ENCODE peak calls at places on chromosomes 13 and 19, in eight cellular contexts. One of them, this sample, is unnamed.
A peak's percentile ranks its signal among the peaks of the same experiment; 100 is the strongest.

GRCh38 chr13:74206061-74206561 is 71.9 kb upstream of the KLF12 start:
- DNase-seq in NCI-H1105: no peak
- DNase-seq in stimulated activated CD8-positive, alpha-beta memory T cell treated with anti-CD3 and anti-CD28 coated beads, Interleukin-12 subunit alpha, Interleukin-12 subunit beta, amount 100 ng/mL, for 4 hours: no peak
- DNase-seq in AG20443: peak; percentile 60
- DNase-seq in WTC11: no peak
- DNase-seq in NCI-H2081: no peak
- DNase-seq in NCI-H1436 treated with DMSO at 0.1 percent for 48 hours: no peak
- DNase-seq in brain microvascular endothelial cell: peak; percentile 84
- DNase-seq in this sample: peak; percentile 83

GRCh38 chr13:74090869-74091605 is 43.2 kb downstream of the KLF12 start:
- DNase-seq in NCI-H1105: no peak
- DNase-seq in stimulated activated CD8-positive, alpha-beta memory T cell treated with anti-CD3 and anti-CD28 coated beads, Interleukin-12 subunit alpha, Interleukin-12 subunit beta, amount 100 ng/mL, for 4 hours: no peak
- DNase-seq in AG20443: no peak
- DNase-seq in WTC11: no peak
- DNase-seq in NCI-H2081: no peak
- DNase-seq in NCI-H1436 treated with DMSO at 0.1 percent for 48 hours: no peak
- DNase-seq in brain microvascular endothelial cell: no peak
- DNase-seq in this sample: no peak

GRCh38 chr13:93637852-93638251 is 411.2 kb downstream of the GPC6 start:
- DNase-seq in NCI-H1105: no peak
- DNase-seq in stimulated activated CD8-positive, alpha-beta memory T cell treated with anti-CD3 and anti-CD28 coated beads, Interleukin-12 subunit alpha, Interleukin-12 subunit beta, amount 100 ng/mL, for 4 hours: no peak
- DNase-seq in AG20443: no peak
- DNase-seq in WTC11: no peak
- DNase-seq in NCI-H2081: no peak
- DNase-seq in NCI-H1436 treated with DMSO at 0.1 percent for 48 hours: no peak
- DNase-seq in brain microvascular endothelial cell: no peak
- DNase-seq in this sample: no peak

GRCh38 chr13:46936525-46936924 is 39.7 kb upstream of the HTR2A start:
- DNase-seq in NCI-H1105: no peak
- DNase-seq in stimulated activated CD8-positive, alpha-beta memory T cell treated with anti-CD3 and anti-CD28 coated beads, Interleukin-12 subunit alpha, Interleukin-12 subunit beta, amount 100 ng/mL, for 4 hours: no peak
- DNase-seq in AG20443: no peak
- DNase-seq in WTC11: no peak
- DNase-seq in NCI-H2081: no peak
- DNase-seq in NCI-H1436 treated with DMSO at 0.1 percent for 48 hours: no peak
- DNase-seq in brain microvascular endothelial cell: no peak
- DNase-seq in this sample: no peak

GRCh38 chr19:54704928-54705327 is 19.3 kb upstream of the KIR3DL3 start:
- DNase-seq in NCI-H1105: no peak
- DNase-seq in stimulated activated CD8-positive, alpha-beta memory T cell treated with anti-CD3 and anti-CD28 coated beads, Interleukin-12 subunit alpha, Interleukin-12 subunit beta, amount 100 ng/mL, for 4 hours: no peak
- DNase-seq in AG20443: no peak
- DNase-seq in WTC11: no peak
- DNase-seq in NCI-H2081: no peak
- DNase-seq in NCI-H1436 treated with DMSO at 0.1 percent for 48 hours: no peak
- DNase-seq in brain microvascular endothelial cell: no peak
- DNase-seq in this sample: no peak

GRCh38 chr13:46172531-46172991 is 9.4 kb downstream of the LCP1 start:
- DNase-seq in NCI-H1105: no peak
- DNase-seq in stimulated activated CD8-positive, alpha-beta memory T cell treated with anti-CD3 and anti-CD28 coated beads, Interleukin-12 subunit alpha, Interleukin-12 subunit beta, amount 100 ng/mL, for 4 hours: no peak
- DNase-seq in AG20443: no peak
- DNase-seq in WTC11: no peak
- DNase-seq in NCI-H2081: no peak
- DNase-seq in NCI-H1436 treated with DMSO at 0.1 percent for 48 hours: no peak
- DNase-seq in brain microvascular endothelial cell: no peak
- DNase-seq in this sample: no peak

GRCh38 chr13:78608705-78609463 is 5.5 kb upstream of the POU4F1 start:
- DNase-seq in NCI-H1105: no peak
- DNase-seq in stimulated activated CD8-positive, alpha-beta memory T cell treated with anti-CD3 and anti-CD28 coated beads, Interleukin-12 subunit alpha, Interleukin-12 subunit beta, amount 100 ng/mL, for 4 hours: no peak
- DNase-seq in AG20443: peak; percentile 40
- DNase-seq in WTC11: peak; percentile 31
- DNase-seq in NCI-H2081: no peak
- DNase-seq in NCI-H1436 treated with DMSO at 0.1 percent for 48 hours: no peak
- DNase-seq in brain microvascular endothelial cell: no peak
- DNase-seq in this sample: no peak

GRCh38 chr13:75906315-75906714 is 270.2 kb downstream of the LMO7 start:
- DNase-seq in NCI-H1105: no peak
- DNase-seq in stimulated activated CD8-positive, alpha-beta memory T cell treated with anti-CD3 and anti-CD28 coated beads, Interleukin-12 subunit alpha, Interleukin-12 subunit beta, amount 100 ng/mL, for 4 hours: no peak
- DNase-seq in AG20443: no peak
- DNase-seq in WTC11: peak; percentile 15
- DNase-seq in NCI-H2081: no peak
- DNase-seq in NCI-H1436 treated with DMSO at 0.1 percent for 48 hours: no peak
- DNase-seq in brain microvascular endothelial cell: no peak
- DNase-seq in this sample: no peak

GRCh38 chr19:16117594-16118033 is 5.9 kb downstream of the RAB8A start:
- DNase-seq in NCI-H1105: no peak
- DNase-seq in stimulated activated CD8-positive, alpha-beta memory T cell treated with anti-CD3 and anti-CD28 coated beads, Interleukin-12 subunit alpha, Interleukin-12 subunit beta, amount 100 ng/mL, for 4 hours: no peak
- DNase-seq in AG20443: no peak
- DNase-seq in WTC11: peak; percentile 30
- DNase-seq in NCI-H2081: no peak
- DNase-seq in NCI-H1436 treated with DMSO at 0.1 percent for 48 hours: no peak
- DNase-seq in brain microvascular endothelial cell: no peak
- DNase-seq in this sample: no peak